ENCODE peak calls at places on chromosomes 7 and 10, in ten cellular contexts. I, V, N, Y, O, K, Q, E, X and W are unnamed samples.

GRCh38 chr10:11958956-11959355 is 83.7 kb downstream of the UPF2 start:
- DNase-seq in I (no peak), V (no peak), N (no peak), Y (no peak), O (no peak), K (no peak), Q (no peak), E (no peak), X (no peak), W (no peak)

GRCh38 chr7:64793106-64793755 is 997 bp upstream of the ZNF138 start:
- DNase-seq in I (no peak), V (no peak), N (no peak), Y (no peak), O (no peak), K (no peak), Q (no peak), E (no peak), X (no peak), W (no peak)

GRCh38 chr10:74177140-74177677 is 26.2 kb downstream of the ADK start:
- DNase-seq in I (peak; percentile 29), V (peak; percentile 51), N (peak; percentile 57), Y (peak; percentile 58), O (no peak), K (peak; percentile 61), Q (no peak), E (no peak), X (peak; percentile 59), W (peak; percentile 73)

GRCh38 chr7:108203433-108204002 is 73.4 kb upstream of the LAMB4 start:
- DNase-seq in I (no peak), V (no peak), N (no peak), Y (no peak), O (no peak), K (no peak), Q (no peak), E (no peak), X (peak; percentile 60), W (no peak)

GRCh38 chr7:97025983-97026704 is 1.5 kb upstream of the DLX5 start:
- DNase-seq in I (no peak), V (no peak), N (peak; percentile 39), Y (no peak), O (peak; percentile 60), K (no peak), Q (no peak), E (no peak), X (peak; percentile 76), W (peak; percentile 67)

GRCh38 chr10:97320480-97321031 is 1.5 kb downstream of the FRAT1 start:
- DNase-seq in I (peak; percentile 22), V (no peak), N (peak; percentile 34), Y (no peak), O (peak; percentile 33), K (peak; percentile 54), Q (no peak), E (no peak), X (peak; percentile 69), W (peak; percentile 72)

GRCh38 chr7:82694020-82694419 is 250.4 kb upstream of the CACNA2D1 start:
- DNase-seq in I (no peak), V (no peak), N (no peak), Y (no peak), O (no peak), K (no peak), Q (no peak), E (no peak), X (no peak), W (no peak)

GRCh38 chr10:535953-536352 is 153.5 kb downstream of the DIP2C start:
- DNase-seq in I (no peak), V (no peak), N (no peak), Y (no peak), O (no peak), K (no peak), Q (no peak), E (no peak), X (no peak), W (no peak)

GRCh38 chr7:157368955-157369354 is 32.2 kb downstream of the DNAJB6 start:
- DNase-seq in I (no peak), V (no peak), N (no peak), Y (no peak), O (no peak), K (no peak), Q (no peak), E (no peak), X (no peak), W (no peak)
- H3K27ac ChIP-seq in I (no peak overlapping the region), V (no peak overlapping the region), N (no peak overlapping the region), Y (no peak overlapping the region), O (no peak overlapping the region), K (no peak overlapping the region), Q (no peak overlapping the region), E (no peak overlapping the region), X (no peak overlapping the region), W (no peak overlapping the region)

GRCh38 chr7:452791-453455 is 66.7 kb downstream of the PDGFA start:
- DNase-seq in I (no peak), V (no peak), N (no peak), Y (no peak), O (no peak), K (no peak), Q (no peak), E (no peak), X (no peak), W (peak; percentile 14)

GRCh38 chr7:450741-451140 is 68.9 kb downstream of the PDGFA start:
- DNase-seq in I (no peak), V (no peak), N (no peak), Y (no peak), O (no peak), K (no peak), Q (no peak), E (no peak), X (no peak), W (peak; percentile 31)

GRCh38 chr7:453597-454306 is 65.9 kb downstream of the PDGFA start:
- DNase-seq in I (no peak), V (no peak), N (no peak), Y (no peak), O (no peak), K (peak; percentile 25), Q (no peak), E (no peak), X (no peak), W (peak; percentile 37)

GRCh38 chr7:451255-452229 is 68.1 kb downstream of the PDGFA start:
- DNase-seq in I (no peak), V (no peak), N (no peak), Y (no peak), O (no peak), K (no peak), Q (no peak), E (no peak), X (peak; percentile 72), W (peak; percentile 18)

DNA sequence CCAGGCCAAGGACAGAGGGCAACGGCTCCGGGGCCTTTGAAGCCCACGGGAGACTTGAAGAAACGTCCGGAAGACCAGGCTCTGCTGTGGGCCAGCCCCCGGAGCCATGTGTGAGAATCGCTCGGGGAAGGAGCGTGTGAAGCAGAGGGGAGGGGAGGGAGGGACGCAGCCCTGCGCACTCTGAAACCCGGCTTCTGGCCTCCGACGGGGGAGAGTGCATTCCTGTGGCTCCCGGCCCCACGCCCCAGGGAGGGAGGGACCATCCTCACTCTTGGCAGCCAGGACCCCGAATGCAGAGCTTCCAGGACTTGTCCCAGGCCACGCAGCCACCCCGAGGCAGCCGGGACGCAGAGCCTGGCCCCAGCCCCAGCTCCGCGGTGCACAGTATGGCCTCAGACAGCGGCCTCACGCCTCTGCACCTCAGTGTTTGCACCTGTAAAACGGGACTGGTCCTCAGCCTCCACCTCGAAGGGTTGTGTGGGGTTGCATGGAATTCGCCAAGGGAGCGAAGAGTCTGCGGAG is 67.4 kb downstream of the PDGFA start:
- DNase-seq in I (no peak), V (no peak), N (no peak), Y (no peak), O (peak; percentile 44), K (no peak), Q (no peak), E (no peak), X (peak; percentile 79), W (peak; percentile 68)
- H3K4me3 ChIP-seq in I (no peak overlapping the region), V (no peak overlapping the region), N (no peak overlapping the region), Y (no peak overlapping the region), O (no peak overlapping the region), K (no peak overlapping the region), Q (no peak overlapping the region), E (no peak overlapping the region), X (no peak overlapping the region), W (no peak overlapping the region)

GRCh38 chr7:584122-584465 is 64.4 kb upstream of the PDGFA start:
- DNase-seq in I (no peak), V (no peak), N (no peak), Y (peak; percentile 34), O (no peak), K (peak; percentile 54), Q (no peak), E (no peak), X (no peak), W (no peak)

GRCh38 chr7:586494-586893 is 66.8 kb upstream of the PDGFA start:
- DNase-seq in I (no peak), V (no peak), N (no peak), Y (no peak), O (no peak), K (no peak), Q (no peak), E (no peak), X (no peak), W (no peak)

GRCh38 chr7:585229-585711 is 65.6 kb upstream of the PDGFA start:
- DNase-seq in I (no peak), V (no peak), N (no peak), Y (no peak), O (no peak), K (no peak), Q (no peak), E (no peak), X (no peak), W (peak; percentile 26)

GRCh38 chr7:584820-585219 is 65.2 kb upstream of the PDGFA start:
- DNase-seq in I (no peak), V (no peak), N (no peak), Y (no peak), O (no peak), K (no peak), Q (no peak), E (no peak), X (no peak), W (no peak)

DNA sequence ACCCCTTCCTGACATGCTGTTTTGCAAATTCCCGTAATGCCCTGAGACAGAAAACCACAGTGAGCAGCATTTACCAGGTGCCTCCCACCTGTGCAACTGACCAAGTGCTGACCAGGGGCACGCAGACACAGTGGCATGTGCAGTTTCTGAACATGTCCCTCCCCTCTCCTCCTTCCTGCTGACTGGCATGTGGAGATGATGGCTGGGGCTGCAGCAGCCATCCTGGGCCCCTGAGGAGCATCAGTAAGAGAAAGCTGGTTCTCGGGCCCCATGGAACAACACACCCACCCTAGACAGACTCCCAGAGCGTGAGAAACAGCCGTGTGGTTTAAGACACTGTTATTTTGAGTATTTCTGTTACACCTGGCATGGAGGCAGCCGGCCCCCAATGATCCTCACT is 66.2 kb upstream of the PDGFA start:
- DNase-seq in I (no peak), V (no peak), N (no peak), Y (no peak), O (no peak), K (no peak), Q (no peak), E (no peak), X (no peak), W (peak; percentile 3)
- H3K4me1 ChIP-seq in I (peaks cover 5% of the 10 kb centered on the region), V (no peaks in the 10 kb centered on the region), N (peaks cover under 1% of the 10 kb centered on the region), Y (peaks cover 2% of the 10 kb centered on the region), O (no peaks in the 10 kb centered on the region), K (peaks cover under 1% of the 10 kb centered on the region), Q (peaks cover 5% of the 10 kb centered on the region), E (no peaks in the 10 kb centered on the region), X (no peaks in the 10 kb centered on the region), W (no peaks in the 10 kb centered on the region)

DNA sequence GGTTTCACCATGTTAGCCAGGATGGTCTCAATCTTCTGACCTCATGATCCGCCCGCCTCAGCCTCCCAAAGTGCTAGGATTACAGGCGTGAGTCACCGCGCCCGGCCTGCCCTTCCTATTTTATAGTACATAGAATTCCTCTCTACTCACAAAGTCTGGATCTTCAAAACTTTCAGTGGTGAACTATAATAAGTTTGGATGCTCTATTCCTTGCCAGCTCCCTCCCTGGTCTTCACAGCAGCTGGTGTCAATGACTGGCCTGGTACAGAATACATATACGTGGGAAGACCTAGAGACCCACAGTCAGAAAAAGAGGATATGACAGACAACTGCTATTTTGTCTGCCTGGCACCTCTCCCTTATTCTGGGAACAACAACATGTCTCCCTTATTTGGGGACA is 40.8 kb downstream of the ARHGAP12 start:
- DNase-seq in I (no peak), V (no peak), N (no peak), Y (no peak), O (no peak), K (no peak), Q (no peak), E (no peak), X (no peak), W (no peak)
- H3K27ac ChIP-seq in I (peak overlapping the region; percentile 40), V (no peak overlapping the region), N (no peak overlapping the region), Y (no peak overlapping the region), O (no peak overlapping the region), K (no peak overlapping the region), Q (no peak overlapping the region), E (peak overlapping the region; percentile 35), X (no peak overlapping the region), W (no peak overlapping the region)